ENCODE peak calls at places on chromosomes 4 and X, in four cellular contexts. Z is SJCRH30, C is Peyer's patch, F is A549. J is an unnamed sample.

GRCh38 chr4:59973496-59973895 is 1226.6 kb upstream of the ADGRL3 start:
- DNase-seq in C (no peak), F (no peak), Z (no peak), J (no peak)

GRCh38 chr4:16669036-16669435 is 229.4 kb downstream of the LDB2 start:
- DNase-seq in F (no peak), Z (no peak), C (no peak), J (peak; percentile 54)

GRCh38 chr4:147842573-147842972 is 110.7 kb downstream of the ARHGAP10 start:
- DNase-seq in F (no peak), C (no peak), Z (no peak), J (no peak)

GRCh38 chr4:180909279-180909678 is 1333.9 kb upstream of the TENM3 start:
- DNase-seq in Z (peak; percentile 47), C (no peak), F (no peak), J (peak; percentile 31)

GRCh38 chr4:39976945-39977488 is 694 bp downstream of the PDS5A start:
- DNase-seq in C (peak; percentile 74), F (no peak), Z (no peak), J (peak; percentile 49)

GRCh38 chr4:58265734-58266133 is 1155.5 kb upstream of the IGFBP7 start:
- DNase-seq in F (no peak), Z (no peak), C (no peak), J (no peak)

GRCh38 chr4:129254526-129254925 is 158.6 kb downstream of the C4orf33 start:
- DNase-seq in Z (no peak), F (no peak), C (no peak), J (no peak)

GRCh38 chr4:154304679-154305078 is 186.9 kb downstream of the DCHS2 start:
- DNase-seq in C (no peak), F (no peak), Z (no peak), J (no peak)

GRCh38 chr4:19540859-19541258 is 710.8 kb upstream of the SLIT2 start:
- DNase-seq in F (no peak), Z (no peak), C (no peak), J (no peak)

GRCh38 chr4:152431287-152431686 is 104.6 kb downstream of the FBXW7 start:
- DNase-seq in C (no peak), F (no peak), Z (no peak), J (no peak)

GRCh38 chrX:109934434-109934833 is 68.5 kb upstream of the TMEM164 start:
- DNase-seq in C (no peak), F (no peak), Z (no peak), J (no peak)

GRCh38 chr4:83855044-83855443 is 319.1 kb downstream of the GPAT3 start:
- DNase-seq in F (peak; percentile 47), C (no peak), Z (no peak), J (no peak)

GRCh38 chr4:109576462-109576861 is 16.4 kb downstream of the MCUB start:
- DNase-seq in C (no peak), Z (peak; percentile 69), F (no peak), J (no peak)

GRCh38 chrX:9438950-9439494 is 25.8 kb upstream of the TBL1X start:
- DNase-seq in C (no peak), F (no peak), Z (no peak), J (no peak)

GRCh38 chr4:7059673-7060072 is 8.2 kb downstream of the GRPEL1 start:
- DNase-seq in Z (no peak), F (no peak), C (no peak), J (no peak)

GRCh38 chrX:102712216-102712966 is at the start of gene GPRASP2:
- DNase-seq in F (no peak), Z (peak; percentile 18), C (peak; percentile 56), J (peak; percentile 34)

GRCh38 chrX:17072726-17073125 is 126.3 kb downstream of the REPS2 start:
- DNase-seq in F (no peak), C (no peak), Z (no peak), J (no peak)

GRCh38 chr4:48255959-48256342 is 13.7 kb downstream of the TEC start:
- DNase-seq in F (no peak), C (no peak), Z (no peak), J (no peak)

GRCh38 chr4:11446156-11446811 is 17.6 kb upstream of the HS3ST1 start:
- DNase-seq in C (no peak), F (no peak), Z (no peak), J (no peak)

GRCh38 chrX:153867139-153867538 is 18.8 kb downstream of the L1CAM start:
- DNase-seq in F (no peak), C (no peak), Z (no peak), J (no peak)

GRCh38 chrX:137305404-137305803 is 260.5 kb upstream of the ZIC3 start:
- DNase-seq in Z (no peak), C (no peak), F (no peak), J (no peak)

GRCh38 chr4:61994036-61994435 is 793.9 kb downstream of the ADGRL3 start:
- DNase-seq in C (no peak), Z (peak; percentile 10), F (no peak), J (no peak)

DNA sequence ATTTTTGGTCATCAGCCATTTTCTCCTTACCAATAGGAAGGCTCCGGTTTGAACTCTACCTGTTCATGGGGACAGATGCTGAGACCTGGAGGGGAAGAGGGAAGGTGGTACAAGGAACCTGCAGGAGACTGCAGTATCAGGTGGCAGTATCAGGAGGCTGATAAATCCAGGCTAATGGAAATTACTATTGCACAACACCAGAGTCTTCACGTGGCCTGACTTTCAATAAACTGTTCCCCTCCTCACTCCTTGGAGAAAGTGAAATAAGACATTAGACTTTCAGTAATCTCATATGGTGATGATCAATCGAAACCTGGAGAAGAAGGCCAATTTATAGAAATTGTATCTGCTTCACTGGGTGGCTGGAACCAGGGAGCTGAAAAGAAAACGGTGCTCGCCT is 46.2 kb upstream of the BCOR start:
- DNase-seq in C (no peak), F (no peak), Z (no peak), J (no peak)
- H3K4me1 ChIP-seq in C (no peaks in the 10 kb centered on the region), F (peaks cover 18% of the 10 kb centered on the region), Z (no peaks in the 10 kb centered on the region), J (no peaks in the 10 kb centered on the region)

GRCh38 chrX:25020391-25021131 is 4.8 kb upstream of the ARX start:
- DNase-seq in Z (peak; percentile 75), C (no peak), F (peak; percentile 80), J (peak; percentile 56)
- H3K4me3 ChIP-seq in Z (peak overlapping the region; percentile 60), C (peak overlapping the region; percentile 22), F (peak overlapping the region; percentile 52), J (peak overlapping the region; percentile 41)

GRCh38 chr4:41430796-41431195 is 107.2 kb upstream of the LIMCH1 start:
- DNase-seq in C (no peak), F (no peak), Z (no peak), J (no peak)
- H3K4me1 ChIP-seq in C (no peaks in the 10 kb centered on the region), F (peaks cover 82% of the 10 kb centered on the region), Z (peaks cover 52% of the 10 kb centered on the region), J (peaks cover 9% of the 10 kb centered on the region)

DNA sequence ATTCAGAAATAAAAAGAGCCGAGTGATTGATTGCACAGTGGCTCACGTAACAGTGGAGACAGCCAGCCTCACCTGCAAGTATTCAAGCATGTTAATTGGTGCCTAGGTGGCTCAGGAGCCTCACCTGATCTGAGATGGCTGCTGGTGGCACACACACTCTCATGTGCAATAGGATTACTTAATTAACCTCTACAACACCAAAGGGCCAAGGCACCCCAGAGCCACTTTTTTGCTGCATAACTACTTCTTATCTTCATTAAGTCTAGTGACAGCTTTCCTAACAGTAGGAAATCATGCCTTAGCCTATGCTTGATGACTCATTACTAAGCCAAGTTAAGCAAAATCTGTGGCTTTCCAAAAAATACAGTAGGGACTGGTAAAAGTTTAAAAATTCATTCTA is 117.3 kb upstream of the NOCT start:
- DNase-seq in C (no peak), Z (no peak), F (no peak), J (no peak)
- H3K4me3 ChIP-seq in C (no peak overlapping the region), Z (no peak overlapping the region), F (no peak overlapping the region), J (no peak overlapping the region)

DNA sequence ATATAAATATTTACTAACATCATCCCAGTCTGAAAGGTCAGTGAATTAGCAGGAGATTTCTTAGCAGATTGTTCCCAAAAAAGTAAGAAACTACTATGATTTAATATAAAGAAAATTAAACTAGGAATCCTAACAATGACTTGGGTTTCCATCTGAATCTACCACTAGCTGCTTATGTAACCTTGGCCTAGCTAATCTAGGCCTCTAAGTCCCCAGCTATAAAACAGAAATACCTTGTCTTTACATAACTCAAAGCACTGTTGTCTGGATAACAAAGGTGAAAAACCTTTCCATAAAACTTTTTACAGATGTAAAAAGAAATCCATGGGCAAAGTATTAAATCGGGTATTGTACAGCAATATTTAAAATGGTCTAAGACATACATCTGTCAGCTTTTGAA is 3.0 kb downstream of the FBXL5 start:
- DNase-seq in Z (no peak), F (no peak), C (no peak), J (no peak)
- H3K4me1 ChIP-seq in Z (peaks cover 23% of the 10 kb centered on the region), F (peaks cover 35% of the 10 kb centered on the region), C (peaks cover 7% of the 10 kb centered on the region), J (peaks cover 8% of the 10 kb centered on the region)

DNA sequence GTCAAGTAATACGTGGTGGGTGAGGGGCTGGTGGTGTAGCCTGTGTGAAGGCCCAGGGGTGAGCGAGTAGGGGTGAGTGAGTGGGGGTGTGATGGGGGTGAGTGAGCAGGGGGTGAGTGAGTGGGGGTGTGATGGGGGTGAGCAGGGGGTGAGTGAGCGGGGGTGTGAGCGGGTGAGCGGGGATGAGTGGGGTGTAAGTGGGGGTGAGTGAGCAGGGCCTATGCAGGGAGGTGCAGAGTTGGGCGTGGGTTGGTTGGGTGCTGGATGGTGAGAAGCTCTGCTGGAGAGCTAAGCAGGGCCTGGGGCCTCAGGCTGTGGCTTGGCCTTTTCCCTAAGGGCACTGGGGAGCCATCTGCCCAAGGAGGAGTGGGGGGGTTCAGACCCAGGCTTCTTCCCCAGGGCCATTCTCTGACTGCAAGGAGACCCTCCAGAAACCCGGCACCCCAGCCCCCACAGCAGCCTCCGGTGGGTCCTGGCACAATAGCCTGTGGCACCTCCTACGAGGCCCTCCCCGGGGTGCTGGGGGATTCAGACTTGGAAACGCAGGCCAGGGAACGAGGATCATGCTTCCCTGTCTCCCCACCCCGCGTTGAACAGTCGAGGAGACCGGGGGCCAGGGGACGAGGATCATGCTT is 30.4 kb downstream of the SH3TC1 start:
- DNase-seq in F (no peak), C (no peak), Z (peak; percentile 34), J (no peak)
- H3K4me3 ChIP-seq in F (no peak overlapping the region), C (no peak overlapping the region), Z (no peak overlapping the region), J (no peak overlapping the region)

GRCh38 chr4:5712517-5712916 is 1.5 kb downstream of the EVC start:
- DNase-seq in Z (no peak), F (no peak), C (no peak), J (no peak)
- H3K4me1 ChIP-seq in Z (peaks cover 14% of the 10 kb centered on the region), F (peaks cover 33% of the 10 kb centered on the region), C (no peaks in the 10 kb centered on the region), J (no peaks in the 10 kb centered on the region)

DNA sequence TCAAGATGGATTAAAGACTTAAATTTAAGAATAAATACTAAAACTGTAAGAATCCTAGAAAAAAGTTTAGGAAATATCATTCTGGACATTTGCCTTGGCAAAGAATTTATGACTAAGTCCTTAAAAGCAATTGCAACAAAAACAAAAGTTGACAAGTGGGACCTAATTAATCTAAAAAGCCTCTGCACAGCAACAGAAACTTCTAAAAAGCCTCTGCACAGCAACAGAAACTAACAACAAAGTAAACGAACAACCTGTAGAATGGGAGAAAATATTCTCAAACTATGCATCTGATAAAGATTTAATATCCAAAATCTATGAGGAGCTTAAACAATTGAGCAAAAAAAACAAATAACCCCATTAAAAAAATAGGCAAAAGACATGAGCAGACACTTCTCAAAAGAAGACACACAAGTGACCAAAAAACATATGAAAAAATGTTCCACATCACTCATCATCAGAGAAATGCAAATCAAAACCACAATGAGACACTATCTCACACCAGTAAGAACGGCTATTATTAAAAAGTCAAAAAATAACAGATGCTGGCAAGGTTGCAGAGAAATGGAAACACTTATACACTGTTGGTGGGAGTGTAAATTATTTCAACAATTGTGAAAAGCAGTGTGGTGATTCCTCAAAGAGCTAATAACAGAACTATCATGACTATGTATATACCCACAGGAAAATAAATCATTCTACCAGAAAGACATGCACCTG is 5.5 kb upstream of the OPRPN start:
- DNase-seq in F (no peak), C (no peak), Z (no peak), J (no peak)
- H3K4me3 ChIP-seq in F (no peak overlapping the region), C (no peak overlapping the region), Z (no peak overlapping the region), J (no peak overlapping the region)

GRCh38 chr4:99816611-99817309 is at the start of gene DAPP1:
- DNase-seq in C (peak; percentile 53), F (no peak), Z (no peak), J (no peak)
- H3K4me1 ChIP-seq in C (no peaks in the 10 kb centered on the region), F (no peaks in the 10 kb centered on the region), Z (no peaks in the 10 kb centered on the region), J (no peaks in the 10 kb centered on the region)

J was measured in BE2C.